ENCODE peak calls at places on chromosomes 13 and 19, in nine cellular contexts. One of them, this sample, is unnamed.
A peak's percentile ranks its signal among the peaks of the same experiment; 100 is the strongest.

GRCh38 chr13:110063490-110063889 is 243.5 kb downstream of the COL4A1 start:
- DNase-seq in neural crest cell: no peak
- DNase-seq in HFF-Myc: no peak
- DNase-seq in bronchial epithelial cell: no peak
- DNase-seq in keratinocyte: no peak
- DNase-seq in RWPE1: no peak
- DNase-seq in A549: no peak
- DNase-seq in heart left ventricle: no peak
- DNase-seq in A673: no peak
- DNase-seq in this sample: no peak

GRCh38 chr19:6509118-6509971 is 7.2 kb upstream of the TUBB4A start:
- DNase-seq in keratinocyte: no peak
- DNase-seq in RWPE1: no peak
- DNase-seq in HFF-Myc: no peak
- DNase-seq in A673: no peak
- DNase-seq in A549: peak; percentile 19
- DNase-seq in neural crest cell: no peak
- DNase-seq in bronchial epithelial cell: no peak
- DNase-seq in heart left ventricle: peak; percentile 40
- DNase-seq in this sample: no peak

GRCh38 chr19:48456864-48457263 is 1.5 kb downstream of the KCNJ14 start:
- DNase-seq in heart left ventricle: no peak
- DNase-seq in A673: no peak
- DNase-seq in bronchial epithelial cell: no peak
- DNase-seq in A549: no peak
- DNase-seq in keratinocyte: no peak
- DNase-seq in neural crest cell: no peak
- DNase-seq in RWPE1: no peak
- DNase-seq in HFF-Myc: no peak
- DNase-seq in this sample: no peak

GRCh38 chr13:91643394-91643793 is 245.0 kb downstream of the GPC5 start:
- DNase-seq in keratinocyte: no peak
- DNase-seq in A673: no peak
- DNase-seq in bronchial epithelial cell: no peak
- DNase-seq in RWPE1: no peak
- DNase-seq in HFF-Myc: no peak
- DNase-seq in A549: no peak
- DNase-seq in heart left ventricle: no peak
- DNase-seq in neural crest cell: no peak
- DNase-seq in this sample: no peak

GRCh38 chr19:16233836-16234551 is 36.3 kb downstream of the AP1M1 start:
- DNase-seq in keratinocyte: no peak
- DNase-seq in A549: no peak
- DNase-seq in heart left ventricle: no peak
- DNase-seq in A673: no peak
- DNase-seq in bronchial epithelial cell: no peak
- DNase-seq in neural crest cell: no peak
- DNase-seq in RWPE1: no peak
- DNase-seq in HFF-Myc: no peak
- DNase-seq in this sample: no peak

GRCh38 chr13:46182491-46182877 is 507 bp upstream of the LCP1 start:
- DNase-seq in HFF-Myc: no peak
- DNase-seq in heart left ventricle: no peak
- DNase-seq in neural crest cell: no peak
- DNase-seq in bronchial epithelial cell: no peak
- DNase-seq in A549: no peak
- DNase-seq in A673: no peak
- DNase-seq in RWPE1: no peak
- DNase-seq in keratinocyte: no peak
- DNase-seq in this sample: no peak

GRCh38 chr19:2207991-2208860 is 27.9 kb downstream of the PLEKHJ1 start:
- DNase-seq in A549: peak; percentile 23
- DNase-seq in A673: peak; percentile 82
- DNase-seq in HFF-Myc: peak; percentile 51
- DNase-seq in RWPE1: no peak
- DNase-seq in keratinocyte: no peak
- DNase-seq in neural crest cell: no peak
- DNase-seq in heart left ventricle: peak; percentile 81
- DNase-seq in bronchial epithelial cell: peak; percentile 14
- DNase-seq in this sample: no peak

GRCh38 chr13:42577538-42577937 is 3.6 kb downstream of the TNFSF11 start:
- DNase-seq in bronchial epithelial cell: no peak
- DNase-seq in neural crest cell: no peak
- DNase-seq in A549: no peak
- DNase-seq in keratinocyte: no peak
- DNase-seq in HFF-Myc: no peak
- DNase-seq in RWPE1: no peak
- DNase-seq in A673: no peak
- DNase-seq in heart left ventricle: no peak
- DNase-seq in this sample: no peak

GRCh38 chr19:31354316-31354715 is 5.1 kb upstream of the TSHZ3 start:
- DNase-seq in bronchial epithelial cell: no peak
- DNase-seq in neural crest cell: no peak
- DNase-seq in RWPE1: no peak
- DNase-seq in heart left ventricle: no peak
- DNase-seq in A549: no peak
- DNase-seq in A673: no peak
- DNase-seq in keratinocyte: no peak
- DNase-seq in HFF-Myc: no peak
- DNase-seq in this sample: no peak

GRCh38 chr19:31357315-31357673 is 8.1 kb upstream of the TSHZ3 start:
- DNase-seq in RWPE1: no peak
- DNase-seq in heart left ventricle: no peak
- DNase-seq in bronchial epithelial cell: no peak
- DNase-seq in keratinocyte: no peak
- DNase-seq in HFF-Myc: no peak
- DNase-seq in neural crest cell: no peak
- DNase-seq in A549: no peak
- DNase-seq in A673: no peak
- DNase-seq in this sample: no peak

GRCh38 chr19:31354919-31355318 is 5.7 kb upstream of the TSHZ3 start:
- DNase-seq in bronchial epithelial cell: no peak
- DNase-seq in keratinocyte: no peak
- DNase-seq in HFF-Myc: no peak
- DNase-seq in A673: no peak
- DNase-seq in A549: no peak
- DNase-seq in heart left ventricle: no peak
- DNase-seq in neural crest cell: no peak
- DNase-seq in RWPE1: no peak
- DNase-seq in this sample: no peak

GRCh38 chr19:31355330-31356289 is 6.4 kb upstream of the TSHZ3 start:
- DNase-seq in neural crest cell: no peak
- DNase-seq in HFF-Myc: no peak
- DNase-seq in A549: no peak
- DNase-seq in A673: no peak
- DNase-seq in RWPE1: no peak
- DNase-seq in keratinocyte: no peak
- DNase-seq in heart left ventricle: no peak
- DNase-seq in bronchial epithelial cell: no peak
- DNase-seq in this sample: no peak

DNA sequence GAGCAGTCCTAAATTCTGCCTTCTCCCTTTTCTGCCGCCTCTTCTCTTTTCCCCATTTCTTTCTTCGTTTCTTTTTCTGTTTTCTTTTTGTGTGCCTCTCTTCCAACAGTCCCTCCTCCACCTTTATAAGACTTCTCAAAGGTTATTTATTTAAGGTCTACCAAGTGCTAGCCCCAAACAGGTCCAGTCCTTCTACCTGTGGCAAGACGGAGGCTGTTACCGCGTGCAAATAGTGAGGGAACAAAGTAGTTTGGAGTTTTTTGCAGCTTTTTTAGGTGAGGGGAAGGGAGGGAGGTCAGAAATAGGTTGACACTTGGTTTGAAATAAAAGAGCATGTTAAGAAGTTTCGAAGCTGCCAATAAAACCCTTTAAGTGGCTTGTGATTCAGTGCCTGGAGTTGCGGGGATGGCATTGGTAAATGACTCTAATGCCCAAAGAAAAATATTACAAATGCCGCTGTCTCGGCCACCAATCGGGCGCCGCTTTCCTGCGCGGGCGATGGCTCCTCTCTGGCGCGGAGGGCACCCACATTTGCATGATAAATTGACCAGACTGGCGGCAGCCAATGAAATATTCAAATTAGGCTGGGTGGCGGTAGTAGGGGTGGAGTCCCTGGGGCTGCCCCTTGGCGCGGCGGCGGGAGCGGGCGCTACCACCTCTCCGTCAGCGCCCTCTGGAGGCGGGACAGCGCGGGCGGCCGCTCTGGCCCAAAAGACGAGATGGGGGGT is 7.5 kb upstream of the TSHZ3 start:
- DNase-seq in RWPE1: no peak
- DNase-seq in A549: no peak
- DNase-seq in HFF-Myc: no peak
- DNase-seq in A673: no peak
- DNase-seq in neural crest cell: no peak
- DNase-seq in heart left ventricle: peak; percentile 50
- DNase-seq in bronchial epithelial cell: no peak
- DNase-seq in keratinocyte: no peak
- DNase-seq in this sample: no peak
- TF ChIP-seq CTCF in RWPE1: no peak
- TF ChIP-seq CTCF in A549: no peak
- TF ChIP-seq CTCF in HFF-Myc: no peak
- TF ChIP-seq CTCF in A673: peak; percentile 32
- TF ChIP-seq CTCF in neural crest cell: peak; percentile 56
- TF ChIP-seq CTCF in heart left ventricle: peak; percentile 42
- TF ChIP-seq CTCF in bronchial epithelial cell: peak; percentile 73
- TF ChIP-seq CTCF in keratinocyte: peak; percentile 71
- TF ChIP-seq CTCF in this sample: peak; percentile 37

DNA sequence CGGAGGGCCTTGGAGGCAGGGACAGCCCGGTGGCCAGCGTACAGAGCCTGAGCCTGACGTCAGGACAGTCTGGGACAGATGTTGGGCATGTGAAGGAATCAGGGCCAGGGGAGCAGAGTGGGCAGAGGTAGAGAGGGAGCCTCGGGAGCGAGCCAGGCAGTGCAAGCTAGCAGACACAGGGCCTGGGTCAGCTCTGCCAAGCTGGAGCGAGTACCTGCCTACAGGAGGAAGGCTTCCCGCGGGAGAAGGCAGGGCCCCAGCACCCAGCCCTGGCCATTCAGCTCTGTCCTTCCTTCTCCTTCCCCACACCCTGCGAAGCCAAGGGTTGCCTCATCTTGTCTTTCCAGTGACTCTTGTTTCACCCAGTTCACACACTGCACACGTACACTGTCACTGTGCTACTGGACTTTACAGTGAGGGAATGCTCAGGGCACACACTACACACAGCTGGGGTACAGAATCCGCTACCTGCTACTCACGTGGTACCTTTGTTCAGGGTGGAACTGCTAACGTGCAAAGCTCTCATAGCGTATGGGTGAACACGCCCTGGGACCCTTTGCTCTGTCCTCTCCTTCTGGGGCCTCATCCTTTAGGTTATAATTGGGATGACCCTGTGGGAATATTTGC is 9.8 kb upstream of the C1QTNF9 start:
- DNase-seq in bronchial epithelial cell: no peak
- DNase-seq in neural crest cell: no peak
- DNase-seq in A673: no peak
- DNase-seq in A549: no peak
- DNase-seq in keratinocyte: no peak
- DNase-seq in heart left ventricle: no peak
- DNase-seq in RWPE1: no peak
- DNase-seq in HFF-Myc: no peak
- DNase-seq in this sample: no peak
- TF ChIP-seq CTCF in bronchial epithelial cell: no peak
- TF ChIP-seq CTCF in neural crest cell: no peak
- TF ChIP-seq CTCF in A673: no peak
- TF ChIP-seq CTCF in A549: no peak
- TF ChIP-seq CTCF in keratinocyte: no peak
- TF ChIP-seq CTCF in heart left ventricle: no peak
- TF ChIP-seq CTCF in RWPE1: no peak
- TF ChIP-seq CTCF in HFF-Myc: no peak
- TF ChIP-seq CTCF in this sample: no peak

GRCh38 chr19:10555613-10555979 is 10.2 kb downstream of the KRI1 start:
- DNase-seq in keratinocyte: no peak
- DNase-seq in A549: no peak
- DNase-seq in HFF-Myc: no peak
- DNase-seq in neural crest cell: no peak
- DNase-seq in heart left ventricle: no peak
- DNase-seq in A673: no peak
- DNase-seq in RWPE1: no peak
- DNase-seq in bronchial epithelial cell: no peak
- DNase-seq in this sample: no peak

GRCh38 chr19:10552596-10553053 is 8.9 kb downstream of the ATG4D start:
- DNase-seq in A549: peak; percentile 48
- DNase-seq in heart left ventricle: no peak
- DNase-seq in RWPE1: peak; percentile 73
- DNase-seq in neural crest cell: no peak
- DNase-seq in HFF-Myc: peak; percentile 20
- DNase-seq in A673: peak; percentile 60
- DNase-seq in keratinocyte: no peak
- DNase-seq in bronchial epithelial cell: no peak
- DNase-seq in this sample: no peak

GRCh38 chr19:10553943-10554381 is 10.3 kb downstream of the ATG4D start:
- DNase-seq in neural crest cell: no peak
- DNase-seq in HFF-Myc: no peak
- DNase-seq in A673: no peak
- DNase-seq in RWPE1: peak; percentile 65
- DNase-seq in heart left ventricle: no peak
- DNase-seq in keratinocyte: peak; percentile 76
- DNase-seq in bronchial epithelial cell: peak; percentile 88
- DNase-seq in A549: no peak
- DNase-seq in this sample: no peak

GRCh38 chr19:10553087-10553667 is 9.5 kb downstream of the ATG4D start:
- DNase-seq in heart left ventricle: no peak
- DNase-seq in neural crest cell: no peak
- DNase-seq in A673: no peak
- DNase-seq in keratinocyte: no peak
- DNase-seq in RWPE1: no peak
- DNase-seq in A549: no peak
- DNase-seq in HFF-Myc: no peak
- DNase-seq in bronchial epithelial cell: no peak
- DNase-seq in this sample: no peak

DNA sequence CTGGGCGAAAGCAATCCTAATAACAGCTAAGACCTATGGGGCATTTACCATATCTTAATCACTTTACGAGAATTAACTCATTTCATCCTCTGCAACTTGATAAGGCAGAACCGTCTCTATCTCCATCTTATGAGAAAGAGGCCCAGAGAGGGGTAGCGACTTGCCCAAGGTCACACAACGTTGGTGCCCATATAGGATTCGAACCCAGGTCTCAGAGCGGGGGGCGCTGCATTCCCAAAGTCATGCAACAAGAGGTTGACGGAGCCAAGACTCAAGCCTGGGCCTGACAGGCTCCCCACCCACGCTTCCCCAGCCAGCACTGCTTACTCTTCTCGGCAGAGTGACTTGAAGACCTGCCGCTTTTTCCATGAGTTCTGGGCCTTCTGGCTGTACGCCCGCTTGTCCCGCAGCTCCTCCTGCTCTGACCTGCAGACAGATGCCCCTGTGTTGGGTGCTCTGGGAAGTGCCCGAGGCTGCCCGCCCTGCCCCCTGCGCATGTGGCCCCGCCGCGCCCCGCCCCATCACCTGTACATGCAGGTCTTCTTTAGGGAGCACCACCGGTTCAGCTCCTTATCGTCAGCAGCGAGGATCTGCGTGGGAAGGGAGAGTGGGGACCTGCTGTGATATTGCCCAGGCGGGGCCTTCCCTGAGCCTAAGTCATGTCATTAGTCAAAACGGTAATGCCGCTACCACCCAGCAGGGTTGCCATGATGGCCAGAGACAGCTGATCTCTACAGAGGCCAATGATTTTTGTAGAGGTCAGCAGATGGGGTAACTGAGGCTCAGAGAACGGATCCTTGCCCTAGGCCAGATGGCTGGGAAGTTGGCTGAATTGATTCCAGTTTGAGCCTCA is 10.8 kb downstream of the KRI1 start:
- DNase-seq in heart left ventricle: no peak
- DNase-seq in A673: no peak
- DNase-seq in A549: no peak
- DNase-seq in RWPE1: peak; percentile 71
- DNase-seq in neural crest cell: no peak
- DNase-seq in HFF-Myc: no peak
- DNase-seq in keratinocyte: peak; percentile 79
- DNase-seq in bronchial epithelial cell: peak; percentile 92
- DNase-seq in this sample: no peak
- TF ChIP-seq CTCF in heart left ventricle: no peak
- TF ChIP-seq CTCF in A673: no peak
- TF ChIP-seq CTCF in A549: no peak
- TF ChIP-seq CTCF in RWPE1: no peak
- TF ChIP-seq CTCF in neural crest cell: peak; percentile 34
- TF ChIP-seq CTCF in HFF-Myc: peak; percentile 6
- TF ChIP-seq CTCF in keratinocyte: no peak
- TF ChIP-seq CTCF in bronchial epithelial cell: peak; percentile 44
- TF ChIP-seq CTCF in this sample: peak; percentile 8

GRCh38 chr13:29713841-29714240 is 118.4 kb upstream of the SLC7A1 start:
- DNase-seq in RWPE1: peak; percentile 20
- DNase-seq in neural crest cell: no peak
- DNase-seq in keratinocyte: no peak
- DNase-seq in A673: peak; percentile 39
- DNase-seq in HFF-Myc: no peak
- DNase-seq in A549: peak; percentile 8
- DNase-seq in heart left ventricle: no peak
- DNase-seq in bronchial epithelial cell: no peak
- DNase-seq in this sample: no peak
- TF ChIP-seq CTCF in RWPE1: peak; percentile 41
- TF ChIP-seq CTCF in neural crest cell: peak; percentile 74
- TF ChIP-seq CTCF in keratinocyte: peak; percentile 72
- TF ChIP-seq CTCF in A673: peak; percentile 75
- TF ChIP-seq CTCF in HFF-Myc: peak; percentile 86
- TF ChIP-seq CTCF in A549: peak; percentile 31
- TF ChIP-seq CTCF in heart left ventricle: no peak
- TF ChIP-seq CTCF in bronchial epithelial cell: peak; percentile 34
- TF ChIP-seq CTCF in this sample: peak; percentile 66